ENCODE peak calls at places on chromosomes 5 and 9, in five cellular contexts. M is heart left ventricle, Q is left lung, F is gastrocnemius medialis, G is upper lobe of right lung. R is an unnamed sample.
A peak's percentile ranks its signal among the peaks of the same experiment; 100 is the strongest.

GRCh38 chr5:129018836-129019235 is 53.5 kb downstream of the SLC27A6 start:
- ATAC-seq in F (no peak), Q (no peak), M (no peak), G (no peak), R (no peak)

GRCh38 chr5:55885359-55885758 is 34.2 kb downstream of the IL31RA start:
- ATAC-seq in M (no peak), F (no peak), Q (no peak), G (no peak), R (no peak)

GRCh38 chr5:44952376-44952775 is 143.6 kb downstream of the MRPS30 start:
- ATAC-seq in M (no peak), Q (peak; percentile 48), F (no peak), G (peak; percentile 55), R (no peak)

GRCh38 chr9:74379718-74380117 is 117.4 kb upstream of the RORB start:
- ATAC-seq in F (no peak), G (peak; percentile 92), M (no peak), Q (peak; percentile 94), R (no peak)

GRCh38 chr5:142364251-142365145 is 39.7 kb upstream of the SPRY4 start:
- ATAC-seq in Q (no peak), F (no peak), M (peak; percentile 32), G (peak; percentile 22), R (no peak)

GRCh38 chr5:123696948-123697347 is 185.0 kb downstream of the CSNK1G3 start:
- ATAC-seq in G (peak; percentile 62), M (peak; percentile 96), F (peak; percentile 71), Q (no peak), R (peak; percentile 70)

GRCh38 chr5:68222824-68223354 is 7.3 kb downstream of the PIK3R1 start:
- ATAC-seq in M (no peak), F (no peak), Q (no peak), G (no peak), R (no peak)

GRCh38 chr5:158200624-158201023 is 341.7 kb upstream of the CLINT1 start:
- ATAC-seq in Q (no peak), M (no peak), F (no peak), G (no peak), R (no peak)

GRCh38 chr9:967851-968641 is 8.4 kb upstream of the DMRT3 start:
- ATAC-seq in M (no peak), Q (no peak), F (no peak), G (no peak), R (no peak)

GRCh38 chr9:10268500-10269485 is 344.0 kb downstream of the PTPRD start:
- ATAC-seq in F (no peak), G (peak; percentile 74), M (peak; percentile 81), Q (peak; percentile 90), R (no peak)

GRCh38 chr5:150641006-150641570 is 628 bp downstream of the SYNPO start:
- ATAC-seq in M (peak; percentile 38), F (peak; percentile 7), G (peak; percentile 48), Q (peak; percentile 5), R (peak; percentile 33)

DNA sequence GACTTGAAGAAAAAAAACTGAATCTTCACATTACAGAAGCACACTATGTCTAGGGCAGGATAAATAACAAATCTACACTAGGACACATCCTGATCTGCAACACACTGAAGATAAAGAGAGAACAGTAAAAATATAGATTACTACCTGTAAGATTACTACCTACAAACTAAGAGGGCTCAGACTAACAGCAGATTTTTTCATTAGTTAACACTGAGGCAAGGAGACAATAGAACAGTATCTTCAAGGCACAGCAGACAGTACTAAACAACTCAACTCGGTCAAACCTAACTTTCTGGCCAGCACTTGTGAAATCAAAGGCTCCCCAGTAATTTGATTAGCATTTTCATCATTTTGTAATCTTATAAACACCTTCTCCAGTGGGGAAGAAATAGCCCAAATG is 46.5 kb downstream of the TEX10 start:
- ATAC-seq in G (no peak), F (no peak), M (no peak), Q (no peak), R (no peak)
- H3K36me3 ChIP-seq in G (peaks cover 53% of the 10 kb centered on the region), F (no peaks in the 10 kb centered on the region), M (peaks cover 63% of the 10 kb centered on the region), Q (peaks cover 66% of the 10 kb centered on the region), R (peaks cover 67% of the 10 kb centered on the region)

GRCh38 chr9:7691909-7692308 is 107.7 kb downstream of the DMAC1 start:
- ATAC-seq in Q (no peak), F (no peak), M (no peak), G (no peak), R (no peak)
- H3K4me3 ChIP-seq in Q (no peak overlapping the region), F (no peak overlapping the region), M (no peak overlapping the region), G (no peak overlapping the region), R (no peak overlapping the region)

DNA sequence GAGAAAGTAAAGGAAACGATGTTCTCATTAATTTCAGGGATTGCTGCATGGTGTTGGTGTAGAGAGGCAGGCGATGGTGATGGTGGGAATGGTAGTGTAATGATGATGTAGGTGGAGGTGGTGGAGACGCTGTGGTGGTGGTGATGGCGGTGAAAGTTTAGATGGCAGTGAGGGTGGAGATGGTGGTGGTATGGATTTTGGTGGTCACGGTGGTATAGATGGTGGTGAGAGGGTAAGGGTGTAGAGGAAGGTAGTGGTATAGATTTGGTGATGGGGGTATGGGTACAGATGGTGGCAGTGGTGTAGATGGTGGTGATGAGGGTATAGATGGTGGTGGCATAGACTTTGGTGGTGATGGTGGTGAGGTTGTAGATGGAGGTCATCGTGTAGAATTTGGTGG is 179.2 kb upstream of the OTULINL start:
- ATAC-seq in Q (no peak), M (no peak), G (no peak), F (no peak), R (no peak)
- H3K36me3 ChIP-seq in Q (peaks cover 56% of the 10 kb centered on the region), M (peaks cover 61% of the 10 kb centered on the region), G (peaks cover 55% of the 10 kb centered on the region), F (no peaks in the 10 kb centered on the region), R (peaks cover 54% of the 10 kb centered on the region)

DNA sequence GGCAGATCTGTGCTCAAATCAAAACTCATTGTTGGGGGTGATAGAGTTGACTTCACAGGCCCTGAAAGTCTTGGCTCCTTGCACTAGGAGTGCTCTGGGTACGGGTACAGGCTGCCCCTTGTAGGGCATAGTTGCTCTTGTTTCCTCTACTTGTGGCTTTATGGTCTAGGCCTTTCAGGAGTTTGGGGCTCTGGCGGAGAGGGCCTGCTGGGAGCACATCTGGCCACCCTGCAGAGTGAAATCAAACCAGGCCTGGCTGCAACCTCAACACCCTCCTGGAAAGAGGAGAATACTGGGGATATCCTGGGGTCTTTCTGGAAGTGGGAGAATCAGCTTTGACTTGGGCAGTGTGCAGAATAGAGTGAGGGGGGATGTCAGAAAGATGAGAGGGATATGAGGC is 1.5 kb downstream of the TGFBI start:
- ATAC-seq in Q (no peak), F (no peak), M (no peak), G (no peak), R (no peak)
- H3K4me3 ChIP-seq in Q (no peak overlapping the region), F (no peak overlapping the region), M (peak overlapping the region; percentile 68), G (peak overlapping the region; percentile 65), R (no peak overlapping the region)

GRCh38 chr9:128188209-128188608 is 3.2 kb downstream of the CIZ1 start:
- ATAC-seq in Q (no peak), F (no peak), M (no peak), G (no peak), R (no peak)
- H3K36me3 ChIP-seq in Q (peaks cover 60% of the 10 kb centered on the region), F (no peaks in the 10 kb centered on the region), M (peaks cover 63% of the 10 kb centered on the region), G (peaks cover 49% of the 10 kb centered on the region), R (peaks cover 68% of the 10 kb centered on the region)

R was measured in gastroesophageal sphincter.